ENCODE peak calls at places on chromosome 18, in nine cellular contexts. One of them, this sample, is unnamed.

GRCh38 chr18:43563780-43564179 is 286.5 kb upstream of the SYT4 start:
- DNase-seq in upper lobe of right lung: no peak
- DNase-seq in cardiac muscle cell: peak; percentile 63
- DNase-seq in choroid plexus epithelial cell: peak; percentile 66
- DNase-seq in fibroblast of the aortic adventitia: peak; percentile 39
- DNase-seq in pancreas: no peak
- DNase-seq in sigmoid colon: no peak
- DNase-seq in ovary: no peak
- DNase-seq in BJ: no peak
- DNase-seq in this sample: peak; percentile 25

GRCh38 chr18:35827275-35827929 is 145.1 kb upstream of the RMP24 start:
- DNase-seq in upper lobe of right lung: no peak
- DNase-seq in cardiac muscle cell: no peak
- DNase-seq in choroid plexus epithelial cell: no peak
- DNase-seq in fibroblast of the aortic adventitia: no peak
- DNase-seq in pancreas: no peak
- DNase-seq in sigmoid colon: no peak
- DNase-seq in ovary: no peak
- DNase-seq in BJ: no peak
- DNase-seq in this sample: no peak

GRCh38 chr18:23703057-23703986 is 14.1 kb downstream of the LAMA3 start:
- DNase-seq in upper lobe of right lung: no peak
- DNase-seq in cardiac muscle cell: peak; percentile 83
- DNase-seq in choroid plexus epithelial cell: peak; percentile 92
- DNase-seq in fibroblast of the aortic adventitia: peak; percentile 83
- DNase-seq in pancreas: no peak
- DNase-seq in sigmoid colon: no peak
- DNase-seq in ovary: no peak
- DNase-seq in BJ: no peak
- DNase-seq in this sample: peak; percentile 71

GRCh38 chr18:677951-678363 is 20.5 kb downstream of the TYMS start:
- DNase-seq in upper lobe of right lung: no peak
- DNase-seq in cardiac muscle cell: no peak
- DNase-seq in choroid plexus epithelial cell: no peak
- DNase-seq in fibroblast of the aortic adventitia: no peak
- DNase-seq in pancreas: no peak
- DNase-seq in sigmoid colon: no peak
- DNase-seq in ovary: no peak
- DNase-seq in BJ: no peak
- DNase-seq in this sample: no peak

GRCh38 chr18:25621144-25621543 is 269.2 kb upstream of the ZNF521 start:
- DNase-seq in upper lobe of right lung: no peak
- DNase-seq in cardiac muscle cell: no peak
- DNase-seq in choroid plexus epithelial cell: no peak
- DNase-seq in fibroblast of the aortic adventitia: no peak
- DNase-seq in pancreas: no peak
- DNase-seq in sigmoid colon: no peak
- DNase-seq in ovary: no peak
- DNase-seq in BJ: no peak
- DNase-seq in this sample: no peak

GRCh38 chr18:57437782-57438668 is 2.9 kb downstream of the ONECUT2 start:
- DNase-seq in upper lobe of right lung: no peak
- DNase-seq in cardiac muscle cell: peak; percentile 73
- DNase-seq in choroid plexus epithelial cell: peak; percentile 38
- DNase-seq in fibroblast of the aortic adventitia: peak; percentile 46
- DNase-seq in pancreas: peak; percentile 83
- DNase-seq in sigmoid colon: no peak
- DNase-seq in ovary: no peak
- DNase-seq in BJ: no peak
- DNase-seq in this sample: peak; percentile 22

GRCh38 chr18:36460854-36461253 is 163.3 kb downstream of the FHOD3 start:
- DNase-seq in upper lobe of right lung: no peak
- DNase-seq in cardiac muscle cell: no peak
- DNase-seq in choroid plexus epithelial cell: no peak
- DNase-seq in fibroblast of the aortic adventitia: no peak
- DNase-seq in pancreas: no peak
- DNase-seq in sigmoid colon: no peak
- DNase-seq in ovary: no peak
- DNase-seq in BJ: no peak
- DNase-seq in this sample: no peak

GRCh38 chr18:58288922-58289797 is 245.1 kb downstream of the NEDD4L start:
- DNase-seq in upper lobe of right lung: no peak
- DNase-seq in cardiac muscle cell: no peak
- DNase-seq in choroid plexus epithelial cell: peak; percentile 79
- DNase-seq in fibroblast of the aortic adventitia: peak; percentile 11
- DNase-seq in pancreas: no peak
- DNase-seq in sigmoid colon: no peak
- DNase-seq in ovary: no peak
- DNase-seq in BJ: no peak
- DNase-seq in this sample: peak; percentile 58

GRCh38 chr18:11149441-11150270 is at the start of gene PIEZO2:
- DNase-seq in upper lobe of right lung: peak; percentile 79
- DNase-seq in cardiac muscle cell: peak; percentile 88
- DNase-seq in choroid plexus epithelial cell: peak; percentile 78
- DNase-seq in fibroblast of the aortic adventitia: peak; percentile 11
- DNase-seq in pancreas: peak; percentile 75
- DNase-seq in sigmoid colon: peak; percentile 84
- DNase-seq in ovary: peak; percentile 52
- DNase-seq in BJ: no peak
- DNase-seq in this sample: no peak

GRCh38 chr18:30987479-30988241 is 54.9 kb downstream of the DSC3 start:
- DNase-seq in upper lobe of right lung: no peak
- DNase-seq in cardiac muscle cell: peak; percentile 6
- DNase-seq in choroid plexus epithelial cell: no peak
- DNase-seq in fibroblast of the aortic adventitia: no peak
- DNase-seq in pancreas: no peak
- DNase-seq in sigmoid colon: no peak
- DNase-seq in ovary: no peak
- DNase-seq in BJ: no peak
- DNase-seq in this sample: no peak

GRCh38 chr18:49652841-49653240 is 91.0 kb downstream of the LIPG start:
- DNase-seq in upper lobe of right lung: no peak
- DNase-seq in cardiac muscle cell: peak; percentile 40
- DNase-seq in choroid plexus epithelial cell: peak; percentile 30
- DNase-seq in fibroblast of the aortic adventitia: peak; percentile 18
- DNase-seq in pancreas: no peak
- DNase-seq in sigmoid colon: no peak
- DNase-seq in ovary: no peak
- DNase-seq in BJ: no peak
- DNase-seq in this sample: no peak

GRCh38 chr18:68608861-68609465 is 105.9 kb downstream of the TMX3 start:
- DNase-seq in upper lobe of right lung: no peak
- DNase-seq in cardiac muscle cell: no peak
- DNase-seq in choroid plexus epithelial cell: no peak
- DNase-seq in fibroblast of the aortic adventitia: no peak
- DNase-seq in pancreas: no peak
- DNase-seq in sigmoid colon: no peak
- DNase-seq in ovary: no peak
- DNase-seq in BJ: no peak
- DNase-seq in this sample: no peak

GRCh38 chr18:63157293-63158011 is 162.1 kb downstream of the BCL2 start:
- DNase-seq in upper lobe of right lung: no peak
- DNase-seq in cardiac muscle cell: no peak
- DNase-seq in choroid plexus epithelial cell: no peak
- DNase-seq in fibroblast of the aortic adventitia: no peak
- DNase-seq in pancreas: no peak
- DNase-seq in sigmoid colon: no peak
- DNase-seq in ovary: no peak
- DNase-seq in BJ: no peak
- DNase-seq in this sample: no peak

GRCh38 chr18:56517181-56517580 is 121.2 kb downstream of the TXNL1 start:
- DNase-seq in upper lobe of right lung: no peak
- DNase-seq in cardiac muscle cell: no peak
- DNase-seq in choroid plexus epithelial cell: no peak
- DNase-seq in fibroblast of the aortic adventitia: peak; percentile 28
- DNase-seq in pancreas: no peak
- DNase-seq in sigmoid colon: no peak
- DNase-seq in ovary: no peak
- DNase-seq in BJ: no peak
- DNase-seq in this sample: peak; percentile 37

GRCh38 chr18:3902676-3903075 is 452.7 kb downstream of the TGIF1 start:
- DNase-seq in upper lobe of right lung: no peak
- DNase-seq in cardiac muscle cell: no peak
- DNase-seq in choroid plexus epithelial cell: peak; percentile 40
- DNase-seq in fibroblast of the aortic adventitia: no peak
- DNase-seq in pancreas: no peak
- DNase-seq in sigmoid colon: no peak
- DNase-seq in ovary: no peak
- DNase-seq in BJ: no peak
- DNase-seq in this sample: no peak
- TF ChIP-seq CTCF in upper lobe of right lung: no peak
- TF ChIP-seq CTCF in cardiac muscle cell: no peak
- TF ChIP-seq CTCF in choroid plexus epithelial cell: peak; percentile 9
- TF ChIP-seq CTCF in fibroblast of the aortic adventitia: no peak
- TF ChIP-seq CTCF in pancreas: no peak
- TF ChIP-seq CTCF in sigmoid colon: no peak
- TF ChIP-seq CTCF in ovary: no peak
- TF ChIP-seq CTCF in BJ: no peak
- TF ChIP-seq CTCF in this sample: no peak

GRCh38 chr18:61892683-61893303 is at the start of gene RNF152:
- DNase-seq in upper lobe of right lung: peak; percentile 63
- DNase-seq in cardiac muscle cell: peak; percentile 30
- DNase-seq in choroid plexus epithelial cell: peak; percentile 46
- DNase-seq in fibroblast of the aortic adventitia: peak; percentile 27
- DNase-seq in pancreas: peak; percentile 68
- DNase-seq in sigmoid colon: peak; percentile 75
- DNase-seq in ovary: peak; percentile 50
- DNase-seq in BJ: no peak
- DNase-seq in this sample: no peak
- TF ChIP-seq CTCF in upper lobe of right lung: no peak
- TF ChIP-seq CTCF in cardiac muscle cell: peak; percentile 19
- TF ChIP-seq CTCF in choroid plexus epithelial cell: peak; percentile 51
- TF ChIP-seq CTCF in fibroblast of the aortic adventitia: peak; percentile 39
- TF ChIP-seq CTCF in pancreas: no peak
- TF ChIP-seq CTCF in sigmoid colon: no peak
- TF ChIP-seq CTCF in ovary: no peak
- TF ChIP-seq CTCF in BJ: peak; percentile 36
- TF ChIP-seq CTCF in this sample: no peak

DNA sequence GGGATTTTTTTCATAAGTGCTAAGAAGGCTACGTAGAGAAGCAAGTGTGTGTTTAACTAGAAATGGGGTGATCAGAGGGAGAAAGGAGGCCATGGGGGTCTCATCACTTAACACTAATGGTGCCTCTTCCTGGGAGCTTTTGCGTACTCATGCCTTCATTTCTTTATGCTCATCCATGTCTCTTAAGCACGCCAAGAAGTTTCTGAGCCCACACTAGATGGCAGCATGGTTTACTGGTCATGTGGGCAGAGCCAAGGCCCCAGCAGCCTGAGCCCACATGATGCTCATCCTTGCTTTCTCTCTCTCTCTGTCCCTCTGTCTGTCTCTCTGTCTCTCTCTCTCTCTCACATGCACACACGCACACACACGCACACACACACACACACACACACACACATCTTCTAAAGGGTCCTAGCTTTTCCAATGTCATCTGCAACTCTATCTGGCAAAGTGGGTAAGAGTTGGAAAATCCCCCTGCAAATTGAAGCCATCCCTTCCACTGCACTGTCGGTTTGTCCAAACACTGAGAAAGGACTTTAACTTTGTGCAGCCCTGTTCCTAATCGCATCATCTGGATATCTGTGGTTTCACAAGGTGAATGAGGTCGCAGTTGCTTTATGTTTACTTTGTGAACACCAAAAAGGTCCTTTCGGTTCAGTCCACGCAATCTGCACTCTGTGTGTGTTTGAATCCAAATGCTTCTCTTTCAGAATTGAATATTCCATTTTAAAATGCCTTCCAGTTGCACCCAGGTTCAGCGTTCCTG is 137.2 kb upstream of the CCDC68 start:
- DNase-seq in upper lobe of right lung: no peak
- DNase-seq in cardiac muscle cell: peak; percentile 83
- DNase-seq in choroid plexus epithelial cell: peak; percentile 92
- DNase-seq in fibroblast of the aortic adventitia: peak; percentile 69
- DNase-seq in pancreas: no peak
- DNase-seq in sigmoid colon: no peak
- DNase-seq in ovary: peak; percentile 24
- DNase-seq in BJ: peak; percentile 54
- DNase-seq in this sample: peak; percentile 81
- TF ChIP-seq CTCF in upper lobe of right lung: peak; percentile 31
- TF ChIP-seq CTCF in cardiac muscle cell: peak; percentile 58
- TF ChIP-seq CTCF in choroid plexus epithelial cell: peak; percentile 68
- TF ChIP-seq CTCF in fibroblast of the aortic adventitia: peak; percentile 55
- TF ChIP-seq CTCF in pancreas: no peak
- TF ChIP-seq CTCF in sigmoid colon: peak; percentile 3
- TF ChIP-seq CTCF in ovary: peak; percentile 26
- TF ChIP-seq CTCF in BJ: peak; percentile 72
- TF ChIP-seq CTCF in this sample: peak; percentile 69

GRCh38 chr18:48024891-48025660 is 94.6 kb upstream of the SMAD2 start:
- DNase-seq in upper lobe of right lung: peak; percentile 43
- DNase-seq in cardiac muscle cell: no peak
- DNase-seq in choroid plexus epithelial cell: no peak
- DNase-seq in fibroblast of the aortic adventitia: no peak
- DNase-seq in pancreas: no peak
- DNase-seq in sigmoid colon: peak; percentile 50
- DNase-seq in ovary: no peak
- DNase-seq in BJ: no peak
- DNase-seq in this sample: no peak

GRCh38 chr18:48024009-48024512 is 93.6 kb upstream of the SMAD2 start:
- DNase-seq in upper lobe of right lung: peak; percentile 26
- DNase-seq in cardiac muscle cell: no peak
- DNase-seq in choroid plexus epithelial cell: no peak
- DNase-seq in fibroblast of the aortic adventitia: no peak
- DNase-seq in pancreas: no peak
- DNase-seq in sigmoid colon: peak; percentile 50
- DNase-seq in ovary: no peak
- DNase-seq in BJ: no peak
- DNase-seq in this sample: no peak

GRCh38 chr18:48022531-48023330 is 92.3 kb upstream of the SMAD2 start:
- DNase-seq in upper lobe of right lung: no peak
- DNase-seq in cardiac muscle cell: peak; percentile 85
- DNase-seq in choroid plexus epithelial cell: peak; percentile 84
- DNase-seq in fibroblast of the aortic adventitia: peak; percentile 71
- DNase-seq in pancreas: no peak
- DNase-seq in sigmoid colon: peak; percentile 40
- DNase-seq in ovary: no peak
- DNase-seq in BJ: no peak
- DNase-seq in this sample: peak; percentile 68

GRCh38 chr18:48022021-48022420 is 91.6 kb upstream of the SMAD2 start:
- DNase-seq in upper lobe of right lung: peak; percentile 30
- DNase-seq in cardiac muscle cell: no peak
- DNase-seq in choroid plexus epithelial cell: no peak
- DNase-seq in fibroblast of the aortic adventitia: no peak
- DNase-seq in pancreas: no peak
- DNase-seq in sigmoid colon: peak; percentile 59
- DNase-seq in ovary: no peak
- DNase-seq in BJ: no peak
- DNase-seq in this sample: no peak

DNA sequence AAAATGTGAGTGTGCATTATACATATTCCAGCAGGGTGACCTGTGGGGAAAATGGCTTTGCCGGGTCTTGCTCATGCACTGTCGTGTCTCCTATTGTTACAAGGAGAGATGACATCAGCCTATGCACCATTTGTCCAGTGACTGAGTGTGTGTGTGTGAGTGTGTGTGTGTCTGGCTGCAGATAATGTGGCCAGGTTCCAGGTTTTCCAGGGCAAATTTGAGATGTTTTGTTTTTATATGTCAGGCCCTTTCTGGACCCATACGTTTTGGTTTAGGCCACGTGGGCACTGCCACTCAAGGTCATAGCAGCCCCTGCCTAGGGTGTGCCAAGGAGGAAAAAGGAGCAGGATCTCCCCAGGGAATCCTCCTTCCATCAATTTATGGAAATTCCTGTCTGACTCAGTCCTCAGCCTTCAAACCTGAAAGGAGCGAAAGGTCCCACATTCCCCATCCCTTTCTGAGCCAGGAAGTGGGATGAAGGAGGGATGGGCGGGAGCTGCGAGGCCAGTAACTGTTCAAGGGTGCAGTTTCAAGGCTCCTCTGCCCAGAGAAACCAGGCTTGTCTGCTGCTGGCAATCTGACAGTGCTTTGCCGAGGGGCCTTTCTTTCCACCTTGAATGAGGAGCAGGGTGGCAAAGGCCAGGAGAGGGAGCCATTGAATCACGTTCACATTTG is 93.0 kb upstream of the SMAD2 start:
- DNase-seq in upper lobe of right lung: peak; percentile 44
- DNase-seq in cardiac muscle cell: peak; percentile 74
- DNase-seq in choroid plexus epithelial cell: peak; percentile 59
- DNase-seq in fibroblast of the aortic adventitia: peak; percentile 89
- DNase-seq in pancreas: no peak
- DNase-seq in sigmoid colon: peak; percentile 48
- DNase-seq in ovary: peak; percentile 54
- DNase-seq in BJ: no peak
- DNase-seq in this sample: peak; percentile 25
- TF ChIP-seq CTCF in upper lobe of right lung: peak; percentile 33
- TF ChIP-seq CTCF in cardiac muscle cell: peak; percentile 53
- TF ChIP-seq CTCF in choroid plexus epithelial cell: peak; percentile 69
- TF ChIP-seq CTCF in fibroblast of the aortic adventitia: peak; percentile 52
- TF ChIP-seq CTCF in pancreas: no peak
- TF ChIP-seq CTCF in sigmoid colon: no peak
- TF ChIP-seq CTCF in ovary: peak; percentile 23
- TF ChIP-seq CTCF in BJ: peak; percentile 39
- TF ChIP-seq CTCF in this sample: peak; percentile 53